ENCODE peak calls at places on chromosomes 1 and 21, in four cellular contexts. F is IMR-90, R is K562, J is body of pancreas. H is an unnamed sample. For H3K4me1, the result is how much of the 10 kb centered on the place peaks cover.

GRCh38 chr1:69569281-69569970 is 1.7 kb downstream of the LRRC7 start:
- DNase-seq in R (peak), J (no peak), F (no peak), H (no peak)

GRCh38 chr1:79543435-79543834 is 536.9 kb upstream of the ADGRL4 start:
- DNase-seq in R (no peak), F (no peak), J (no peak), H (no peak)

GRCh38 chr1:225949041-225949440 is 8.0 kb upstream of the LEFTY2 start:
- DNase-seq in F (no peak), J (no peak), R (no peak), H (no peak)

GRCh38 chr1:183635112-183635605 is 424 bp downstream of the ARPC5 start:
- DNase-seq in R (peak), F (no peak), J (peak), H (peak)

GRCh38 chr21:27026501-27026900 is 59.6 kb upstream of the ADAMTS5 start:
- DNase-seq in J (no peak), R (no peak), F (peak), H (no peak)

GRCh38 chr21:15517394-15517793 is 212.4 kb upstream of the USP25 start:
- DNase-seq in R (no peak), F (no peak), J (no peak), H (no peak)

GRCh38 chr1:113930499-113931161 is 1.5 kb downstream of the HIPK1 start:
- DNase-seq in J (peak), R (peak), F (peak), H (peak)

GRCh38 chr1:54347955-54348699 is 58.1 kb downstream of the SSBP3 start:
- DNase-seq in R (no peak), F (no peak), J (peak), H (peak)

GRCh38 chr1:20698195-20698910 is 19.5 kb downstream of the KIF17 start:
- DNase-seq in F (peak), J (no peak), R (no peak), H (no peak)

GRCh38 chr1:55534565-55535091 is 319.5 kb upstream of the USP24 start:
- DNase-seq in F (no peak), R (no peak), J (no peak), H (no peak)

GRCh38 chr1:20616468-20617156 is 16.6 kb upstream of the PINK1 start:
- DNase-seq in F (peak), J (no peak), R (no peak), H (no peak)

GRCh38 chr1:181587870-181588438 is 104.6 kb downstream of the CACNA1E start:
- DNase-seq in F (no peak), R (peak), J (no peak), H (no peak)

GRCh38 chr21:35048706-35049617 is at the start of gene RUNX1:
- DNase-seq in F (peak), J (peak), R (peak), H (peak)

GRCh38 chr1:9846611-9847171 is 22.9 kb upstream of the CLSTN1 start:
- DNase-seq in F (no peak), J (no peak), R (peak), H (no peak)

GRCh38 chr21:42145569-42146250 is 73.2 kb upstream of the ABCG1 start:
- DNase-seq in R (peak), J (peak), F (peak), H (peak)

GRCh38 chr1:229989591-229990248 is 77.3 kb upstream of the GALNT2 start:
- DNase-seq in F (no peak), J (no peak), R (no peak), H (no peak)

GRCh38 chr1:53413175-53414001 is 45.8 kb upstream of the DMRTB1 start:
- DNase-seq in R (no peak), J (no peak), F (peak), H (no peak)

GRCh38 chr1:179052776-179053175 is 27.1 kb downstream of the FAM20B start:
- DNase-seq in R (no peak), J (no peak), F (no peak), H (no peak)

DNA sequence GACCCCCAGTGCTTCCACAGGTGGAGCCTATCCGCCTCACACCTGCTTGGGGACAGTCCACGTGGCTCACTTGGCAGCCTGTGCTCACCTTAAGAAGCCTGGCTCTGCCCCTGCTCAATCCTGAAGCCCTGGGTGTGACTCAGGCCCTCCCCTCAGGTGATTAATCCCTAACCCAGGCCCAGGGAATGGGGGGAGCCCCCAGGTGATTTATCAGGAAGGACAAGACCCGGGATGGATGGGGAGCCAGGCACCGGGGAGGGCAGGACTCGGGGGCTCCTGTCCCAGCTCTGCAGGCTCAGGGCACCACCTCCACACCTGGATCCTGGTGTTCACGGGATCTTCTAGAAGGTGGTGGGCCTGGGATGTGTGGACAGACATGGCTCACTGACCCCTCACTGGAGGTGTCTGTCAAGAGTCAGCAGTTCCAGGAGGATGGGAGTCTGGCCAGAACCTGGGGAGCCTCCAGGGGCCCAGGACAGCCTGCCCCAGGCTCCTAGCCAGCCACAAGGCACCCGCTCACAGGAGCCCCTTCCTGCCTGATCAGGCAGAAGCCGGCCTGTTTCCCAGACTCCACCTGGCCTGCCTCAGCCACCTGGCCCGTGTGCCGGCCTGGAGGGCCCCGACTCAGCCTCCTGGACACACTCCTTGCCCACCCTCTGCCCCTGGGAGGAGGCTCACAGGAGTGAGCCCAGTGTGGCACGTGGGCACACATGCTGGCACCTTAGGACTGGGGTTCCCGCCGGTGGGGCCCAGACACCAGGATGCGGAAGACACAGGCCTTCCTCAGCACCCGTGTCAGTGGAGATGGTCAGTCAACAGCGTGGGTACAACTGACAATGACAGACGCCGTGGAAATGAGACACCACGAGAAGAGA is 38.6 kb upstream of the COL6A1 start:
- DNase-seq in R (no peak), F (no peak), J (no peak), H (no peak)
- H3K4me3 ChIP-seq in R (no peak), F (no peak), J (no peak), H (no peak)

GRCh38 chr1:117622726-117623125 is 16.9 kb downstream of the TENT5C start:
- DNase-seq in F (no peak), J (no peak), R (no peak), H (no peak)
- TF ChIP-seq CTCF in F (no peak), J (peak), R (peak), H (no peak)

DNA sequence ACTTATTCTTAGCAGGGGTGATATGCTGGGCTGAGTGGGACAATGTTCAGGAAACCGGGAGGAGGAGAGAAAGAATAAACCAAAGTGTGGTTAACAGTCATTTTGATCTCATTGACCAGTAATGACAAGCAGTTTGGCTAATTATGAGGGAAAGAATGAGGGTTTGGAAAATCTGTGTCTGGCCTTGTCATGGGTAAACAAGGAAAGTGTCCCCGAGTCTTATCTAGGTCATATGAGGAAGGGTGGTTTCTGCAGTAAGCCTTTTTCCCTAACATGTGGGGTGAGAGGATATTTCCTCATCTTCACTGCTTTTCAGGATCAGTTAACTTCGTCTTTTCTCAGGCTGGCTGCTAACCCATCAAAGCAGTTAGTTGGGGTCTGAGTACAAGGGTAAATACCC is 155.0 kb downstream of the TPR start:
- DNase-seq in R (no peak), J (no peak), F (no peak), H (no peak)
- H3K4me1 ChIP-seq in R (under half), J (under half), F (under half), H (under half)

GRCh38 chr1:208807446-208808117 is 563.4 kb upstream of the PLXNA2 start:
- DNase-seq in F (no peak), R (no peak), J (no peak), H (no peak)
- H3K4me3 ChIP-seq in F (no peak), R (no peak), J (no peak), H (no peak)

GRCh38 chr1:198780376-198780775 is 141.5 kb downstream of the PTPRC start:
- DNase-seq in F (peak), R (no peak), J (no peak), H (no peak)
- TF ChIP-seq CTCF in F (no peak), R (no peak), J (no peak), H (no peak)

H was measured in colonic mucosa.